ENCODE peak calls at places on chromosomes 2 and 18, in eight cellular contexts. W is adrenal gland; G is mammary epithelial cell; N is neuronal stem cell; J is activated CD8-positive, alpha-beta memory T cell treated with anti-CD3 and anti-CD28 coated beads for 24 hours; C is NCI-H2029; B is ovary; L is HT1080. T is an unnamed sample.

GRCh38 chr2:110107092-110108079 is 8.2 kb downstream of the MALL start:
- DNase-seq in W (no peak), G (no peak), N (no peak), J (no peak), C (no peak), B (no peak), L (no peak), T (no peak)

GRCh38 chr2:185456517-185456916 is 282.1 kb upstream of the FSIP2 start:
- DNase-seq in W (no peak), G (peak), N (no peak), J (no peak), C (no peak), B (no peak), L (peak), T (peak)

GRCh38 chr2:45533771-45534170 is 77.3 kb downstream of the SRBD1 start:
- DNase-seq in W (no peak), G (no peak), N (no peak), J (no peak), C (no peak), B (no peak), L (no peak), T (no peak)

GRCh38 chr2:238099709-238100048 is 461 bp upstream of the ESPNL start:
- DNase-seq in W (no peak), G (no peak), N (no peak), J (no peak), C (no peak), B (no peak), L (no peak), T (no peak)

GRCh38 chr2:159516241-159516758 is 100.0 kb downstream of the BAZ2B start:
- DNase-seq in W (no peak), G (peak), N (peak), J (no peak), C (peak), B (no peak), L (peak), T (peak)

GRCh38 chr2:99602475-99602874 is 112.7 kb upstream of the REV1 start:
- DNase-seq in W (no peak), G (no peak), N (no peak), J (no peak), C (no peak), B (no peak), L (peak), T (no peak)

GRCh38 chr2:220033546-220033945 is 406.1 kb downstream of the SLC4A3 start:
- DNase-seq in W (no peak), G (no peak), N (no peak), J (no peak), C (no peak), B (no peak), L (no peak), T (no peak)

GRCh38 chr18:26723986-26724385 is 141.5 kb downstream of the AQP4 start:
- DNase-seq in W (no peak), G (no peak), N (no peak), J (no peak), C (no peak), B (no peak), L (no peak), T (no peak)

GRCh38 chr18:54717673-54718435 is 110.4 kb upstream of the RAB27B start:
- DNase-seq in W (no peak), G (no peak), N (no peak), J (peak), C (no peak), B (no peak), L (peak), T (no peak)

GRCh38 chr2:97758131-97758705 is 44.8 kb downstream of the ZAP70 start:
- DNase-seq in W (no peak), G (no peak), N (no peak), J (no peak), C (no peak), B (no peak), L (no peak), T (no peak)

GRCh38 chr2:80185091-80185490 is 119.5 kb downstream of the LRRTM1 start:
- DNase-seq in W (no peak), G (no peak), N (no peak), J (no peak), C (no peak), B (no peak), L (no peak), T (no peak)

GRCh38 chr18:2515408-2515807 is 55.9 kb downstream of the METTL4 start:
- DNase-seq in W (no peak), G (peak), N (no peak), J (no peak), C (no peak), B (no peak), L (peak), T (peak)

GRCh38 chr18:75210274-75211001 is at the start of gene TSHZ1:
- DNase-seq in W (peak), G (peak), N (peak), J (no peak), C (peak), B (peak), L (peak), T (peak)

T was measured in epithelial cell of prostate.